ENCODE peak calls at places on chromosomes 2 and 18, in eight cellular contexts. H is cardiac muscle cell, I is neural progenitor cell, Z is breast epithelium, P is stomach, J is hepatocyte, G is RWPE2, U is upper lobe of right lung. Q is an unnamed sample.
A peak's percentile ranks its signal among the peaks of the same experiment; 100 is the strongest.

GRCh38 chr2:226985227-226985946 is 149.5 kb downstream of the RHBDD1 start:
- DNase-seq in H (peak; percentile 65), I (peak; percentile 69), Z (no peak), P (no peak), J (peak; percentile 81), G (no peak), U (no peak), Q (no peak)

GRCh38 chr2:18149660-18150246 is 271.3 kb downstream of the KCNS3 start:
- DNase-seq in H (peak; percentile 70), I (peak; percentile 73), Z (no peak), P (no peak), J (peak; percentile 69), G (no peak), U (no peak), Q (no peak)

GRCh38 chr2:29397743-29398142 is 282.5 kb downstream of the CLIP4 start:
- DNase-seq in H (no peak), I (no peak), Z (no peak), P (no peak), J (no peak), G (no peak), U (no peak), Q (no peak)

GRCh38 chr18:75249672-75250470 is 39.3 kb downstream of the TSHZ1 start:
- DNase-seq in H (no peak), I (no peak), Z (no peak), P (no peak), J (no peak), G (no peak), U (no peak), Q (no peak)

GRCh38 chr2:157838442-157839161 is 37.5 kb downstream of the ACVR1 start:
- DNase-seq in H (peak; percentile 49), I (peak; percentile 40), Z (no peak), P (peak; percentile 39), J (peak; percentile 68), G (no peak), U (no peak), Q (peak; percentile 19)

GRCh38 chr18:9335255-9336045 is 877 bp downstream of the TWSG1 start:
- DNase-seq in H (no peak), I (peak; percentile 3), Z (no peak), P (no peak), J (no peak), G (no peak), U (no peak), Q (no peak)

GRCh38 chr2:231203087-231203486 is 4.7 kb downstream of the ARMC9 start:
- DNase-seq in H (no peak), I (no peak), Z (no peak), P (no peak), J (no peak), G (no peak), U (no peak), Q (no peak)

GRCh38 chr2:5691659-5692529 is at the start of gene SOX11:
- DNase-seq in H (peak; percentile 99), I (peak; percentile 97), Z (no peak), P (no peak), J (peak; percentile 97), G (no peak), U (no peak), Q (peak; percentile 54)

GRCh38 chr18:23798249-23798648 is 109.0 kb downstream of the LAMA3 start:
- DNase-seq in H (no peak), I (no peak), Z (no peak), P (no peak), J (no peak), G (no peak), U (no peak), Q (no peak)

GRCh38 chr2:210782222-210782621 is 225.8 kb downstream of the CPS1 start:
- DNase-seq in H (no peak), I (no peak), Z (no peak), P (no peak), J (no peak), G (no peak), U (no peak), Q (no peak)

GRCh38 chr2:239138610-239139009 is 262.2 kb downstream of the HDAC4 start:
- DNase-seq in H (no peak), I (no peak), Z (no peak), P (no peak), J (no peak), G (no peak), U (no peak), Q (no peak)

GRCh38 chr2:178282075-178282474 is 87.8 kb downstream of the OSBPL6 start:
- DNase-seq in H (no peak), I (no peak), Z (no peak), P (no peak), J (peak; percentile 43), G (peak; percentile 67), U (no peak), Q (no peak)

GRCh38 chr2:2810504-2810903 is 479.4 kb upstream of the MYT1L start:
- DNase-seq in H (no peak), I (no peak), Z (no peak), P (no peak), J (no peak), G (no peak), U (no peak), Q (no peak)

GRCh38 chr2:98847853-98848252 is 88.2 kb downstream of the CRACDL start:
- DNase-seq in H (no peak), I (no peak), Z (no peak), P (no peak), J (no peak), G (no peak), U (no peak), Q (no peak)

GRCh38 chr2:217279130-217279529 is 419.3 kb upstream of the TNP1 start:
- DNase-seq in H (no peak), I (no peak), Z (no peak), P (no peak), J (no peak), G (no peak), U (no peak), Q (no peak)

GRCh38 chr2:38515155-38516074 is 87.3 kb downstream of the HNRNPLL start:
- DNase-seq in H (no peak), I (no peak), Z (peak; percentile 78), P (peak; percentile 36), J (peak; percentile 46), G (no peak), U (peak; percentile 85), Q (peak; percentile 70)

GRCh38 chr2:215914067-215914776 is 99.1 kb downstream of the MREG start:
- DNase-seq in H (no peak), I (no peak), Z (no peak), P (no peak), J (no peak), G (no peak), U (no peak), Q (no peak)
- TF ChIP-seq CTCF in H (no peak), I (no peak), Z (no peak), P (no peak), J (no peak), G (no peak), U (no peak), Q (no peak)

GRCh38 chr2:88607416-88607815 is 19.8 kb downstream of the EIF2AK3 start:
- DNase-seq in H (no peak), I (no peak), Z (no peak), P (no peak), J (no peak), G (no peak), U (no peak), Q (no peak)
- H3K4me1 ChIP-seq in H (peaks cover 4% of the 10 kb centered on the region), I (peaks cover 13% of the 10 kb centered on the region), Z (no peaks in the 10 kb centered on the region), P (no peaks in the 10 kb centered on the region), J (no peaks in the 10 kb centered on the region), G (peaks cover 28% of the 10 kb centered on the region), U (no peaks in the 10 kb centered on the region), Q (peaks cover 28% of the 10 kb centered on the region)

GRCh38 chr18:78980279-78980771 is 707 bp downstream of the SALL3 start:
- DNase-seq in H (no peak), I (no peak), Z (no peak), P (no peak), J (no peak), G (no peak), U (no peak), Q (no peak)

GRCh38 chr18:78982186-78982585 is 2.6 kb downstream of the SALL3 start:
- DNase-seq in H (no peak), I (peak; percentile 55), Z (no peak), P (no peak), J (no peak), G (no peak), U (no peak), Q (no peak)

GRCh38 chr18:78981652-78981955 is 2.0 kb downstream of the SALL3 start:
- DNase-seq in H (no peak), I (peak; percentile 57), Z (no peak), P (no peak), J (no peak), G (no peak), U (no peak), Q (no peak)

GRCh38 chr18:78979682-78980278 is at the start of gene SALL3:
- DNase-seq in H (peak; percentile 47), I (peak; percentile 94), Z (no peak), P (no peak), J (no peak), G (no peak), U (no peak), Q (no peak)

DNA sequence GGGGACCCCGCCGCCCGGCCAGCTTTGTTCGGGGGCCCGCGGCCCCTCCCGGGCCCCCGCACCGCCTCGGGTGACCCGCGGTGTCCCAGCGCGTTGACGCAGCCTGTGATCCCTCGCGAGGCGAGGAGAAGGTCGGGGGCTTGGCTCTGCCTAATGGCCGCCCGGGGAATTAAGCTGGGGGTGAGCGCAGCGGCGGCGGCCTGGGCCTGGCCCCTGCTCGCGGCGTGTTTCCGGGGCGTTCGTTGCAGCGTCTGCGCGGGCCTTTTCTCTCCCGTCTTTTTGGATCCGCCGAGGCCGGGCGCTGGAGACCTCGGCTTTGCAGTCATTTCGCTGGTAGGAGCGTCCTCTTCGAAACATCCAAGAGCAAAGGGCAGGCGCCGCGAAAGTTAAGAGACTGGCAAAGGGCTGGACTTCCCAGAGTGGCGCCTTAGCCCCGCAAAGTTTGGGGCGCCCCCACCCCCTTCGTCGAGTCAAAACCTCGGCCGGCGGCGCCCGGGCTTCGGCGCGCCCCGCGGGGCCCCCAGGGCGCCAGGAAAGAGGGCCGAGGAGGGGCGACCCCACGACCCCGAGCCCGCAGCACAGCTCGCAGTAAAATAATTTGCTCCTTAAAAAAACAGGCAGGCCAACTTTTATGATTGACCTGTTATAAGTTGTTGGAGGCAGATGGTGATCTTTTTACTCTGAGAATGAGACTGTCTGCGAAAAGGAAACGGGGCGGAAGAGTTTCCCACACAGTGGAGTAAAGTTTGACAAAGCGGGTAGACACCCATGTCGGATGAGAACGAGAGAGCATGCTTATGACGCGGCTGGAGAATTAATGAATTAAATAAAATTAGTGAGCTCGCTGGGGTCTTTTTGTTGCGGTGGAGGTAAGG is 1.4 kb downstream of the SALL3 start:
- DNase-seq in H (peak; percentile 53), I (peak; percentile 68), Z (no peak), P (no peak), J (no peak), G (peak; percentile 33), U (no peak), Q (no peak)
- H3K4me3 ChIP-seq in H (peak overlapping the region; percentile 51), I (peak overlapping the region; percentile 89), Z (no peak overlapping the region), P (peak overlapping the region; percentile 7), J (no peak overlapping the region), G (no peak overlapping the region), U (no peak overlapping the region), Q (peak overlapping the region; percentile 52)

DNA sequence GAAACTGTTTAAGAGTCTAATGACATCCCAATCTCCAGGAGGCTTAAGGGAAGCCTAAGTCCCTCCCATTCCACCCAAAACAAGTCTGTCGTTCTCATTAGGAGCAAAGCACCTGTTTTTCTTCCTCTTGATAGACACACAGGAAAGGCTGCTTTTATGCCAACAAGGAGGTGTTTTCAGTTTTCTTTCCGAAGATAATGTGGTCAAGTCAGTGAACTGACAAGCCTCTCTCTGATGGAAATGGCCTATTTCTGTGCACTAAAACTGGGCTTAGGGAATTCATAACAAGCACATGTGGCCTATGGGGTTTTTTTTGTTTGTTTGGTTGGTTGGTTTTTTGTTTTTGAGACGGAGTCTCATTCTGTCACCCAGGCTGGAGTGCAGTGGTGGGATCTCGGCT is 36.2 kb downstream of the FBLN7 start:
- DNase-seq in H (no peak), I (no peak), Z (no peak), P (no peak), J (no peak), G (no peak), U (no peak), Q (no peak)
- TF ChIP-seq CTCF in H (no peak), I (no peak), Z (no peak), P (no peak), J (no peak), G (no peak), U (no peak), Q (no peak)